ENCODE peak calls at places on chromosome 3, in seven cellular contexts. T, X, A, V, C, H and E are unnamed samples.

GRCh38 chr3:113113361-113113760 is 98.0 kb upstream of the BOC start:
- DNase-seq in T (no peak), X (no peak), A (no peak), V (no peak), C (no peak), H (no peak), E (no peak)

GRCh38 chr3:81643721-81644120 is 117.7 kb downstream of the GBE1 start:
- DNase-seq in T (peak), X (no peak), A (peak), V (peak), C (no peak), H (no peak), E (no peak)

GRCh38 chr3:129605593-129606521 is 619 bp downstream of the PLXND1 start:
- DNase-seq in T (peak), X (no peak), A (peak), V (peak), C (no peak), H (peak), E (peak)

GRCh38 chr3:138078096-138078495 is 37.3 kb downstream of the DZIP1L start:
- DNase-seq in T (no peak), X (no peak), A (peak), V (no peak), C (no peak), H (no peak), E (no peak)

GRCh38 chr3:14460342-14461005 is 58.1 kb downstream of the SLC6A6 start:
- DNase-seq in T (no peak), X (no peak), A (peak), V (peak), C (no peak), H (no peak), E (no peak)

GRCh38 chr3:178022599-178022998 is 513.6 kb upstream of the KCNMB2 start:
- DNase-seq in T (peak), X (no peak), A (peak), V (no peak), C (no peak), H (no peak), E (no peak)

GRCh38 chr3:27746838-27747237 is 24.7 kb upstream of the EOMES start:
- DNase-seq in T (no peak), X (no peak), A (no peak), V (no peak), C (no peak), H (no peak), E (no peak)

GRCh38 chr3:20668411-20668810 is 482.4 kb upstream of the SGO1 start:
- DNase-seq in T (peak), X (peak), A (no peak), V (peak), C (peak), H (no peak), E (peak)

GRCh38 chr3:39718674-39719595 is 90.5 kb upstream of the MYRIP start:
- DNase-seq in T (peak), X (no peak), A (peak), V (peak), C (no peak), H (no peak), E (no peak)

GRCh38 chr3:134126153-134126552 is 96.4 kb upstream of the SLCO2A1 start:
- DNase-seq in T (peak), X (no peak), A (no peak), V (no peak), C (no peak), H (no peak), E (no peak)

GRCh38 chr3:159896543-159896942 is 92.1 kb upstream of the IL12A start:
- DNase-seq in T (no peak), X (no peak), A (no peak), V (no peak), C (no peak), H (no peak), E (no peak)

GRCh38 chr3:55884491-55885285 is 397.6 kb upstream of the WNT5A start:
- DNase-seq in T (no peak), X (no peak), A (peak), V (no peak), C (no peak), H (peak), E (no peak)

GRCh38 chr3:55884066-55884465 is 397.0 kb upstream of the WNT5A start:
- DNase-seq in T (no peak), X (no peak), A (no peak), V (no peak), C (no peak), H (no peak), E (no peak)

GRCh38 chr3:55879901-55880331 is 392.8 kb upstream of the WNT5A start:
- DNase-seq in T (no peak), X (no peak), A (peak), V (peak), C (no peak), H (no peak), E (no peak)

GRCh38 chr3:55880357-55880756 is 393.3 kb upstream of the WNT5A start:
- DNase-seq in T (no peak), X (no peak), A (no peak), V (no peak), C (no peak), H (peak), E (no peak)

DNA sequence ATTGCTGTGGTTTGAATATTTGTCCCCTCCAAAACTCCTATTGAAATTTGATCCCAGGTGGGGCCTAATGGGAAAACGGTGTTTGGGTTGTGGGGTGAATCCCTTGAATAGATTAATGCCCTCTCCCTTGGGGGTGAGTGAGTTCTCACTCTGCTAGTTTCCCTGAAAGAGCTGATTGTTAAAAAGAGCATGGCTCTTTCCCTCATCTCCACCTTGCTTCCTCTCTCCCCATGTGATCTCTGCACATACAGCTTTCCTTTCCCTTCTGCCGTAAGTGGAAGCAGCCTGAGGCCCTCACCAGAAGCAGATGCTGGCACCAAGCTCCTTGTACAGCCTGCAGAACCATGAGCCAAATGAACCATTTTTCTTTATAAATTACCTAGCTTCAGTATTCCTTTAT is 394.9 kb upstream of the WNT5A start:
- DNase-seq in T (no peak), X (no peak), A (no peak), V (no peak), C (no peak), H (no peak), E (no peak)
- H3K23ac ChIP-seq in T (no peak), X (no peak), A (no peak), V (no peak), C (no peak), H (no peak), E (no peak)

GRCh38 chr3:143302638-143303171 is 183.1 kb downstream of the CHST2 start:
- DNase-seq in T (peak), X (no peak), A (peak), V (peak), C (no peak), H (no peak), E (peak)
- H3K4me2 ChIP-seq in T (no peak), X (no peak), A (peak), V (no peak), C (no peak), H (no peak), E (no peak)

DNA sequence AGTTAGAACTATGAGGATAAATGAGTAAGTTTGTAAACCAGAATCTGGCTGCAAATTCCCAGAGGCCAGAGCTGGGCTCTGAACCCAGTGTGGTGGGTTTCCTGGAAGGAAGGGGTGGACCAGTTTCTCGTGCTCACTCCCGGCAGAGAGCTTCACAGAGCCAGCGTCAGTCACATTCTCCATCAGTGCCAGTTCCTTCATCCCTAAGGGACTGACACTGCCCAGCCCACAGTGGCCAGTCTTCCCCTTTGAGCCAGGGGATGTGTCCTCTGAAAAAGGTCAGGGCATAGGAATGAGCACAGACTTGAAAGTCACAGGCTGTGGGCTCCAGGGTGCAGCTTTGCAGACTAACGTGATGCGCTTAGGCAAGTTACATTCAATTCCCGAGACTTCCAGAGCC is 135.8 kb upstream of the HACD2 start:
- DNase-seq in T (no peak), X (no peak), A (no peak), V (no peak), C (no peak), H (no peak), E (no peak)
- H3K27ac ChIP-seq in T (no peak), X (no peak), A (peak), V (no peak), C (no peak), H (no peak), E (no peak)

GRCh38 chr3:42732196-42732828 is 29.7 kb upstream of the HHATL start:
- DNase-seq in T (no peak), X (no peak), A (no peak), V (no peak), C (no peak), H (no peak), E (peak)
- H3K23ac ChIP-seq in T (no peak), X (no peak), A (no peak), V (no peak), C (no peak), H (no peak), E (no peak)

GRCh38 chr3:136545664-136546266 is 206.4 kb downstream of the STAG1 start:
- DNase-seq in T (peak), X (no peak), A (peak), V (peak), C (no peak), H (no peak), E (no peak)

GRCh38 chr3:136547293-136547692 is 204.9 kb downstream of the STAG1 start:
- DNase-seq in T (peak), X (no peak), A (peak), V (peak), C (no peak), H (no peak), E (no peak)

GRCh38 chr3:136544532-136544931 is 207.6 kb downstream of the STAG1 start:
- DNase-seq in T (no peak), X (no peak), A (peak), V (peak), C (no peak), H (peak), E (no peak)

GRCh38 chr3:136546718-136547117 is 205.5 kb downstream of the STAG1 start:
- DNase-seq in T (peak), X (no peak), A (peak), V (peak), C (no peak), H (no peak), E (no peak)

GRCh38 chr3:136543385-136543784 is 208.8 kb downstream of the STAG1 start:
- DNase-seq in T (no peak), X (no peak), A (peak), V (peak), C (no peak), H (no peak), E (no peak)
- H3K4me2 ChIP-seq in T (no peak), X (no peak), A (peak), V (no peak), C (no peak), H (no peak), E (no peak)

GRCh38 chr3:45942051-45942825 is 1.0 kb upstream of the CXCR6 start:
- DNase-seq in T (no peak), X (no peak), A (no peak), V (peak), C (no peak), H (peak), E (no peak)

GRCh38 chr3:45944830-45945620 is 1.8 kb downstream of the CXCR6 start:
- DNase-seq in T (no peak), X (no peak), A (no peak), V (no peak), C (no peak), H (no peak), E (no peak)

GRCh38 chr3:45946307-45946706 is 3.0 kb downstream of the CXCR6 start:
- DNase-seq in T (peak), X (no peak), A (no peak), V (no peak), C (no peak), H (no peak), E (no peak)

GRCh38 chr3:45940781-45941365 is 2.4 kb upstream of the CXCR6 start:
- DNase-seq in T (peak), X (no peak), A (no peak), V (no peak), C (no peak), H (peak), E (no peak)

DNA sequence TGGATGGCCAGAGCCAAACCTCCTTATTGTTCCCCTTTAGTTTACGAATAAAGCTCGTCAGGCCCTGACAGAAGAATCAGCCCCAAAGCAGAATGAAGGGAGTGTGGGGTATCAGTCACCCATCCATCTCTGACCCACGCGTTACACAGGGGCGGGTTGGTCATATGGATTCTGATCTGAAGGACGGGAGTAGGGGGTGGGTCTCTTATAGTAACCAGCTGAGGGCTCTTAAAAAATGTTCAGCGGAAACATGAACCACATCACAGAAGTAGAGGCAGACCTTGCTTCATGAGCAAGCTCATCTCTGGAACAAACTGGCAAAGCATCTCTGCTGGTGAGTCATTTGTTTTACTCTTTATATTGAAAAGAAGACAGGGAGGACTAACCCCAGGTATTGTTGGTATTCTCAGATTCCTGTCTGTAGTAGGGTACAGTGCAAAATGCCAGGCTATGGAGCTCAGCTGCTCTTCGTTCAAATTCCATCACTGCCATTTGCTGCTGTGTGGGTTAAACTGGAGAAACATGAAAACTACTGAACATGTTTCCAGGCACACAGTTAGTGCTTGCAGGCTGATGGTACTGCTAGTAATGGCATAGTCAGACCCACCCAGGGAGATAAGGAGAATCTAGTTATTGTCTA is at the start of gene CXCR6:
- DNase-seq in T (no peak), X (no peak), A (peak), V (no peak), C (no peak), H (no peak), E (no peak)
- H3K27ac ChIP-seq in T (no peak), X (no peak), A (no peak), V (no peak), C (no peak), H (peak), E (no peak)

GRCh38 chr3:31244929-31245817 is 287.6 kb upstream of the STT3B start:
- DNase-seq in T (no peak), X (no peak), A (no peak), V (no peak), C (no peak), H (no peak), E (no peak)
- H3K23ac ChIP-seq in T (no peak), X (no peak), A (no peak), V (no peak), C (no peak), H (no peak), E (no peak)

GRCh38 chr3:71207632-71208031 is 375.9 kb downstream of the FOXP1 start:
- DNase-seq in T (no peak), X (no peak), A (no peak), V (no peak), C (no peak), H (no peak), E (no peak)

GRCh38 chr3:71206821-71207220 is 376.7 kb downstream of the FOXP1 start:
- DNase-seq in T (no peak), X (no peak), A (no peak), V (no peak), C (no peak), H (no peak), E (no peak)

GRCh38 chr3:71206305-71206704 is 377.2 kb downstream of the FOXP1 start:
- DNase-seq in T (no peak), X (no peak), A (no peak), V (no peak), C (no peak), H (no peak), E (no peak)

GRCh38 chr3:71210257-71211002 is 373.1 kb downstream of the FOXP1 start:
- DNase-seq in T (peak), X (no peak), A (peak), V (peak), C (no peak), H (peak), E (no peak)

DNA sequence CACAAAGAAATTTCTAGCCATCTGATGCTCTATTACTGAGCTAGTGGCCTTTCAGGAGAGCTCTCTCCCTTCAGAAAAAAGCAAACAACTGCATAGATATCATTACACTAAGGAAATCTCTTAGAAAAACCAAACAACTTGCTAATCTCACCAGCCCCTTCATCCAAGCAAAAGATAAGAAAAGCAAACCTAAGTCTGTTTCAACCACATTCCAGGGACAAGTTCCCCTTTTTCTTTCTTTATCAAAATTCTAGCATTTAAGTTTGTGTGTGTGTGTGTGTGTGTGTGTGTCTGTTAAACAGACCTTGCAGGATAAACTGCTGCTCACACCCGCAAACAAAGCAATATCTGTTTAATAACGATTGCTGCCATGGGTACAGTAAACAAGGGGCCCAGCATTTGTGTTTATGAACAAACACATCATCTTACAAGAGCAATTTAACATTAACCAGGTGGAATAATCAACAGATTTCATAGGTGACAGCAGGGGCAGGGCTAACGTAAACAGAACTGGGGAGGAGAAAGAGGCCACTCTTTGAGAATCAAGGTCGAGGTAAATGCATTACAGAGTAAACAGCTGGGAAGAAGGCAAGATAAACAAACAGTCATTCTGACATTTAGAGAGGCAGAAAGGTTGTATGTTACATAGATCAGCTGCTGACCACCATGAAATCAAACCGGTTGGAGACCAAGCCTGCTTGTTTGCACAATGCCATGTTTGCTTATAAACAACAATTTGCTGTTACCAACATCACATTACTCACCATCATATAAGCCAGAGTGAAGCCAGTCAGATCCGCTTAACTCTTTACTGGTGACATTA is 375.0 kb downstream of the FOXP1 start:
- DNase-seq in T (peak), X (no peak), A (peak), V (peak), C (no peak), H (no peak), E (no peak)
- H3K4me2 ChIP-seq in T (no peak), X (no peak), A (peak), V (no peak), C (peak), H (no peak), E (no peak)